ENCODE peak calls at places on chromosome 14, in eight cellular contexts. Q is SK-N-SH, B is osteoblast, K is astrocyte of the cerebellum, T is testis, C is tibial artery, E is prostate gland, G is IMR-90. M is an unnamed sample.

GRCh38 chr14:45051180-45051579 is 32.7 kb upstream of the PRPF39 start:
- DNase-seq in Q (no peak), B (no peak), K (no peak), T (no peak), C (no peak), E (no peak), G (no peak), M (no peak)

GRCh38 chr14:54659365-54659764 is 92.4 kb downstream of the SAMD4A start:
- DNase-seq in Q (no peak), B (no peak), K (no peak), T (no peak), C (no peak), E (no peak), G (no peak), M (peak; percentile 94)

GRCh38 chr14:54435500-54435981 is 5.6 kb downstream of the CNIH1 start:
- DNase-seq in Q (no peak), B (peak; percentile 76), K (no peak), T (no peak), C (no peak), E (no peak), G (peak; percentile 84), M (peak; percentile 72)

GRCh38 chr14:23094666-23095195 is at the start of gene ACIN1:
- DNase-seq in Q (peak; percentile 82), B (peak; percentile 92), K (peak; percentile 73), T (peak; percentile 87), C (no peak), E (peak; percentile 69), G (peak; percentile 86), M (peak; percentile 79)

GRCh38 chr14:102095871-102096568 is 9.2 kb upstream of the HSP90AA1 start:
- DNase-seq in Q (peak; percentile 46), B (peak; percentile 86), K (no peak), T (no peak), C (no peak), E (no peak), G (no peak), M (no peak)

GRCh38 chr14:75361751-75362433 is 65.9 kb upstream of the JDP2 start:
- DNase-seq in Q (no peak), B (no peak), K (no peak), T (peak; percentile 47), C (peak; percentile 85), E (no peak), G (no peak), M (no peak)

GRCh38 chr14:90755661-90756304 is 60.4 kb downstream of the TTC7B start:
- DNase-seq in Q (no peak), B (no peak), K (no peak), T (no peak), C (no peak), E (peak; percentile 2), G (peak; percentile 38), M (no peak)

GRCh38 chr14:104240426-104241157 is 102.2 kb downstream of the KIF26A start:
- DNase-seq in Q (peak; percentile 32), B (peak; percentile 52), K (no peak), T (peak; percentile 7), C (peak; percentile 54), E (no peak), G (no peak), M (no peak)

GRCh38 chr14:49250109-49250508 is 336.1 kb downstream of the RPS29 start:
- DNase-seq in Q (no peak), B (no peak), K (peak; percentile 19), T (no peak), C (no peak), E (no peak), G (peak; percentile 19), M (no peak)

GRCh38 chr14:31927348-31927826 is 149.7 kb upstream of the ARHGAP5 start:
- DNase-seq in Q (no peak), B (peak; percentile 88), K (peak; percentile 72), T (no peak), C (no peak), E (no peak), G (peak; percentile 97), M (peak; percentile 95)

GRCh38 chr14:105536051-105536450 is 9.7 kb downstream of the TMEM121 start:
- DNase-seq in Q (peak; percentile 20), B (peak; percentile 78), K (no peak), T (no peak), C (peak; percentile 44), E (no peak), G (no peak), M (no peak)

GRCh38 chr14:64700894-64701293 is 3.3 kb upstream of the PLEKHG3 start:
- DNase-seq in Q (no peak), B (no peak), K (no peak), T (no peak), C (no peak), E (no peak), G (no peak), M (no peak)

GRCh38 chr14:64702493-64703392 is 1.5 kb upstream of the PLEKHG3 start:
- DNase-seq in Q (no peak), B (no peak), K (no peak), T (no peak), C (peak; percentile 71), E (peak; percentile 81), G (no peak), M (peak; percentile 85)

GRCh38 chr14:64703393-64704144 is 655 bp upstream of the PLEKHG3 start:
- DNase-seq in Q (no peak), B (no peak), K (no peak), T (no peak), C (no peak), E (no peak), G (no peak), M (no peak)

GRCh38 chr14:64700290-64700689 is 3.9 kb upstream of the PLEKHG3 start:
- DNase-seq in Q (no peak), B (no peak), K (no peak), T (no peak), C (peak; percentile 3), E (no peak), G (no peak), M (no peak)

GRCh38 chr14:64701660-64702059 is 2.6 kb upstream of the PLEKHG3 start:
- DNase-seq in Q (no peak), B (no peak), K (no peak), T (no peak), C (peak; percentile 7), E (no peak), G (no peak), M (no peak)
- H3K4me3 ChIP-seq in Q (no peak overlapping the region), B (no peak overlapping the region), K (no peak overlapping the region), T (no peak overlapping the region), C (no peak overlapping the region), E (no peak overlapping the region), G (no peak overlapping the region), M (no peak overlapping the region)

GRCh38 chr14:29376251-29376650 is 551.4 kb downstream of the PRKD1 start:
- DNase-seq in Q (no peak), B (no peak), K (no peak), T (no peak), C (no peak), E (no peak), G (no peak), M (no peak)
- TF ChIP-seq CTCF in Q (no peak), B (no peak), K (no peak), T (no peak), C (no peak), E (no peak), G (no peak), M (no peak)

GRCh38 chr14:73633115-73633514 is 11.7 kb upstream of the DNAL1 start:
- DNase-seq in Q (no peak), B (no peak), K (no peak), T (no peak), C (no peak), E (no peak), G (no peak), M (no peak)

GRCh38 chr14:73633517-73634332 is 11.1 kb upstream of the DNAL1 start:
- DNase-seq in Q (peak; percentile 82), B (peak; percentile 92), K (peak; percentile 62), T (peak; percentile 80), C (peak; percentile 81), E (peak; percentile 54), G (peak; percentile 69), M (peak; percentile 65)

GRCh38 chr14:73637830-73638229 is 7.0 kb upstream of the DNAL1 start:
- DNase-seq in Q (no peak), B (peak; percentile 48), K (no peak), T (no peak), C (no peak), E (no peak), G (no peak), M (no peak)

GRCh38 chr14:73630009-73630780 is 14.6 kb upstream of the DNAL1 start:
- DNase-seq in Q (no peak), B (no peak), K (no peak), T (peak; percentile 74), C (no peak), E (no peak), G (no peak), M (no peak)

GRCh38 chr14:73634333-73634833 is 10.4 kb upstream of the DNAL1 start:
- DNase-seq in Q (peak; percentile 16), B (peak; percentile 73), K (no peak), T (peak; percentile 70), C (no peak), E (peak; percentile 11), G (no peak), M (no peak)
- H3K4me3 ChIP-seq in Q (no peak overlapping the region), B (peak overlapping the region; percentile 79), K (peak overlapping the region; percentile 38), T (peak overlapping the region; percentile 62), C (peak overlapping the region; percentile 55), E (peak overlapping the region; percentile 41), G (no peak overlapping the region), M (peak overlapping the region; percentile 53)

DNA sequence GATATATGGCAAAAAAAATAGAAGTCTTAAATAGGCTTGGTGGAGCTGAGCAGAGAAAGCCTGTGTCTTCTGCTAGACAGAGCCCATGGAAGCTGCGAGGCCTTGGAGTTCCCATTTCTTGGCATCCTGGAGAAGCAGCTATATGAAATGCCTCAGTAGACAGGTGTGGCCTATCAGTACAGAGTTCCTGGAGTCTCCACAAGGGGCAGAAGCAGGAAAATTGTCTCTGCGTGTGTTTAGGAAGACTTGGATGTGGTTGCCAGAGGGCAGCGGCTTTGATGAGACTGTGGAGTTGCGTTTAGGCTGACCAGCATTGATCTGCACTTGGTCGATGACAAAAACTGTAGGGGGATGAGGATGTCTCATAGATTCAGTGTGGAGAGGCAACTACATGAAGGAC is 334.5 kb upstream of the SEL1L start:
- DNase-seq in Q (no peak), B (no peak), K (no peak), T (no peak), C (no peak), E (no peak), G (no peak), M (no peak)
- TF ChIP-seq CTCF in Q (no peak), B (no peak), K (no peak), T (no peak), C (no peak), E (no peak), G (no peak), M (no peak)

M was measured in epithelial cell of esophagus.